ENCODE peak calls at places on chromosomes 5 and 9, in five cellular contexts. S is left lung, D is body of pancreas, P is PC-9, J is psoas muscle. A is an unnamed sample. For H3K36me3 and H3K4me1, the result is how much of the 10 kb centered on the place peaks cover.

GRCh38 chr9:93808115-93809029 is 146.8 kb downstream of the BARX1 start:
- DNase-seq in S (no peak), D (no peak), J (no peak), P (no peak), A (no peak)

GRCh38 chr5:35857606-35858205 is 1.0 kb downstream of the IL7R start:
- DNase-seq in S (no peak), D (no peak), P (peak), J (no peak), A (no peak)

GRCh38 chr9:135993409-135993742 is 32.2 kb upstream of the UBAC1 start:
- DNase-seq in D (no peak), P (no peak), J (no peak), S (no peak), A (no peak)

GRCh38 chr5:102651466-102651865 is 103.6 kb upstream of the PAM start:
- DNase-seq in J (no peak), S (no peak), P (no peak), D (no peak), A (no peak)

GRCh38 chr9:21967707-21968106 is 26.5 kb downstream of the CDKN2A start:
- DNase-seq in P (no peak), S (no peak), J (no peak), D (no peak), A (no peak)

GRCh38 chr5:143870871-143871632 is 59.1 kb downstream of the HMHB1 start:
- DNase-seq in P (peak), D (no peak), J (no peak), S (no peak), A (no peak)

GRCh38 chr9:116998305-116998704 is 311.2 kb downstream of the TRIM32 start:
- DNase-seq in S (no peak), P (no peak), D (no peak), J (no peak), A (no peak)

GRCh38 chr5:31347558-31347905 is 154.0 kb downstream of the CDH6 start:
- DNase-seq in S (no peak), J (no peak), D (no peak), P (no peak), A (no peak)

GRCh38 chr5:151151793-151152192 is 5.8 kb downstream of the ANXA6 start:
- DNase-seq in J (no peak), S (no peak), D (no peak), P (no peak), A (no peak)

GRCh38 chr5:39158127-39158593 is 61.2 kb downstream of the FYB1 start:
- DNase-seq in S (no peak), D (no peak), P (no peak), J (peak), A (no peak)

GRCh38 chr9:34929506-34930102 is 28.5 kb upstream of the PHF24 start:
- DNase-seq in J (no peak), P (no peak), S (no peak), D (peak), A (no peak)

GRCh38 chr9:120531683-120532300 is 48.2 kb downstream of the CDK5RAP2 start:
- DNase-seq in D (peak), S (no peak), J (no peak), P (no peak), A (no peak)

GRCh38 chr5:36366883-36367282 is 65.2 kb upstream of the RANBP3L start:
- DNase-seq in D (no peak), J (no peak), P (peak), S (no peak), A (no peak)

GRCh38 chr5:105685884-105686283 is 1984.9 kb downstream of the EFNA5 start:
- DNase-seq in S (no peak), P (no peak), D (no peak), J (no peak), A (no peak)

GRCh38 chr5:126525630-126526245 is 69.3 kb downstream of the ALDH7A1 start:
- DNase-seq in P (no peak), S (no peak), D (peak), J (peak), A (no peak)

GRCh38 chr9:91734371-91734981 is 215.6 kb downstream of the ROR2 start:
- DNase-seq in S (peak), P (no peak), D (peak), J (peak), A (peak)

GRCh38 chr5:127839072-127839471 is 135.9 kb downstream of the CCDC192 start:
- DNase-seq in D (no peak), P (no peak), S (no peak), J (no peak), A (no peak)

GRCh38 chr5:146910239-146910638 is 31.7 kb upstream of the PPP2R2B start:
- DNase-seq in D (no peak), S (no peak), P (no peak), J (no peak), A (no peak)

GRCh38 chr5:105430516-105430915 is 1867.9 kb upstream of the NUDT12 start:
- DNase-seq in D (no peak), S (no peak), P (no peak), J (no peak), A (no peak)

GRCh38 chr5:113166710-113167366 is 190.2 kb downstream of the DCP2 start:
- DNase-seq in J (no peak), P (peak), D (no peak), S (no peak), A (no peak)

GRCh38 chr5:132243366-132243977 is 14.0 kb upstream of the PDLIM4 start:
- DNase-seq in D (no peak), P (no peak), J (no peak), S (no peak), A (no peak)

GRCh38 chr9:2159521-2160417 is 144.6 kb downstream of the SMARCA2 start:
- DNase-seq in S (no peak), P (no peak), J (no peak), D (no peak), A (no peak)

GRCh38 chr5:160747559-160747958 is 104.5 kb downstream of the ATP10B start:
- DNase-seq in J (no peak), P (no peak), D (no peak), S (no peak), A (no peak)

GRCh38 chr5:113311301-113311700 is 123.5 kb downstream of the TSSK1B start:
- DNase-seq in P (no peak), J (no peak), S (no peak), D (no peak), A (no peak)

GRCh38 chr5:172276214-172276613 is 7.3 kb downstream of the UBTD2 start:
- DNase-seq in P (peak), S (no peak), D (no peak), J (no peak), A (no peak)

GRCh38 chr9:113957778-113958430 is 81.8 kb downstream of the ZNF618 start:
- DNase-seq in S (no peak), J (no peak), D (peak), P (no peak), A (no peak)

GRCh38 chr5:12392246-12392645 is 488.0 kb upstream of the CTNND2 start:
- DNase-seq in D (no peak), J (no peak), P (no peak), S (no peak), A (no peak)

DNA sequence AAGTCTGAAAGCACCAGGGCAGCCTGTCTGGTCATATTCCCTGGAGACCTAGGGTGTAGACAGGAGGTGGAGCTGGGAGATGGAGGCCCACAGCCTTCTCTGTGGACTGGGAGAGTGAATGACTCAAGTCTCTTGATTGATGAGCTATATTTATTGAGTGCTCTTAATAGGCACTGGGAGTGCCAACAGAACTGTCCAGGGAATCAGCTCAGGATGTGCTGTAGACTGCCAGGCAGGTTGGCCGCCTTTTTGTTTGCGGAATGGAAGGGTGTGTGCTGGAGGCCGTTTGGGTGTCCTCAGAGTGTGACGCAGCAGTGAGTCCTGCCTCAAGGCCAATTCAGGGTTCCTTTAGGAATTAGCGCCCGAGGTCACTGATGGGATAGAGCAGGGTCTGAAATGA is 33.3 kb upstream of the POMT1 start:
- DNase-seq in D (peak), P (no peak), S (no peak), J (peak), A (no peak)
- H3K36me3 ChIP-seq in D (under half), P (under half), S (under half), J (half or more), A (half or more)

GRCh38 chr5:98789029-98789428 is 15.6 kb downstream of the RGMB start:
- DNase-seq in J (no peak), P (no peak), D (no peak), S (no peak), A (no peak)

GRCh38 chr5:98794001-98794400 is 20.5 kb downstream of the RGMB start:
- DNase-seq in J (no peak), D (no peak), P (no peak), S (no peak), A (no peak)

GRCh38 chr5:98791928-98792580 is 18.6 kb downstream of the RGMB start:
- DNase-seq in D (no peak), J (no peak), P (no peak), S (no peak), A (no peak)

GRCh38 chr5:98793223-98793622 is 19.8 kb downstream of the RGMB start:
- DNase-seq in J (no peak), D (no peak), P (no peak), S (no peak), A (no peak)

DNA sequence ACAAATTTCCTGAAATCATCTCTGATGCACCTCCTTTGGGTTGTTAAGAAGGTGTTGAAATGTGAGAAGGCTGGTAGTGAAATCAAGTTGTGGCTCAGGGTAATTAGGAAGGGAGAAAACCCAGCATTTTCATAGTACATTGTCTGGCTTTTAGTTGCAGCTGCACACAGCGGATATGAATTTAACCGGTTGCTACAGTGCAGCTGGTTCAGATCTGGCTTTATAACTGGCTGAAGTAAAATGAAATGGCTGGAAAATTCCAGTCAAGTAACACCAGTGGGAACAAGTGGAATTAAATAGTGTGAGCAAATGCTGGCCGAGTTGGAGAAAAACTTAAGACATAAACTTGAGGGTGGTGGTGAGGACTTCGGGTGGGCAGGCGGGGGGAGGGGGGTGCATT is 17.6 kb downstream of the RGMB start:
- DNase-seq in J (no peak), P (no peak), D (no peak), S (no peak), A (no peak)
- H3K4me1 ChIP-seq in J (half or more), P (under half), D (under half), S (under half), A (under half)

GRCh38 chr9:124465736-124466135 is 15.5 kb downstream of the ADGRD2 start:
- DNase-seq in J (no peak), D (no peak), P (no peak), S (peak), A (no peak)
- H3K36me3 ChIP-seq in J (under half), D (under half), P (under half), S (under half), A (under half)

GRCh38 chr5:27592231-27592630 is 553.8 kb upstream of the CDH9 start:
- DNase-seq in P (no peak), D (no peak), S (no peak), J (no peak), A (no peak)
- H3K4me1 ChIP-seq in P (under half), D (under half), S (under half), J (under half), A (under half)

GRCh38 chr5:155029240-155029639 is 15.7 kb downstream of the KIF4B start:
- DNase-seq in J (no peak), P (no peak), S (no peak), D (no peak), A (no peak)

GRCh38 chr5:155023320-155023719 is 9.8 kb downstream of the KIF4B start:
- DNase-seq in D (no peak), P (no peak), S (no peak), J (no peak), A (no peak)

GRCh38 chr5:155024015-155024414 is 10.5 kb downstream of the KIF4B start:
- DNase-seq in D (no peak), J (no peak), P (no peak), S (no peak), A (no peak)

GRCh38 chr5:155025890-155026289 is 12.3 kb downstream of the KIF4B start:
- DNase-seq in D (no peak), J (no peak), P (no peak), S (no peak), A (no peak)

GRCh38 chr5:155027993-155028629 is 14.6 kb downstream of the KIF4B start:
- DNase-seq in P (no peak), J (no peak), D (no peak), S (no peak), A (no peak)
- H3K36me3 ChIP-seq in P (under half), J (under half), D (under half), S (under half), A (under half)